ENCODE peak calls at places on chromosomes 7 and 10, in six cellular contexts. One of them, this sample, is unnamed.

GRCh38 chr10:133210398-133211140 is 19.4 kb upstream of the UTF1 start:
- DNase-seq in uterus: no peak
- DNase-seq in cardiac muscle cell: no peak
- DNase-seq in CD8-positive, alpha-beta memory T cell: no peak
- DNase-seq in K562: no peak
- DNase-seq in HCT116: no peak
- DNase-seq in this sample: no peak

GRCh38 chr10:34397324-34397723 is 417.8 kb downstream of the PARD3 start:
- DNase-seq in uterus: no peak
- DNase-seq in cardiac muscle cell: peak; percentile 80
- DNase-seq in CD8-positive, alpha-beta memory T cell: no peak
- DNase-seq in K562: no peak
- DNase-seq in HCT116: no peak
- DNase-seq in this sample: no peak

GRCh38 chr10:1563028-1563427 is 174.3 kb downstream of the ADARB2 start:
- DNase-seq in uterus: no peak
- DNase-seq in cardiac muscle cell: no peak
- DNase-seq in CD8-positive, alpha-beta memory T cell: no peak
- DNase-seq in K562: no peak
- DNase-seq in HCT116: no peak
- DNase-seq in this sample: no peak

GRCh38 chr10:62019013-62019684 is 117.7 kb downstream of the ARID5B start:
- DNase-seq in uterus: peak; percentile 45
- DNase-seq in cardiac muscle cell: peak; percentile 69
- DNase-seq in CD8-positive, alpha-beta memory T cell: no peak
- DNase-seq in K562: no peak
- DNase-seq in HCT116: no peak
- DNase-seq in this sample: no peak

GRCh38 chr7:147245274-147245673 is 1128.7 kb downstream of the CNTNAP2 start:
- DNase-seq in uterus: peak; percentile 14
- DNase-seq in cardiac muscle cell: peak; percentile 50
- DNase-seq in CD8-positive, alpha-beta memory T cell: no peak
- DNase-seq in K562: peak; percentile 51
- DNase-seq in HCT116: no peak
- DNase-seq in this sample: peak; percentile 43

GRCh38 chr10:28111712-28112111 is 112.8 kb upstream of the ODAD2 start:
- DNase-seq in uterus: no peak
- DNase-seq in cardiac muscle cell: no peak
- DNase-seq in CD8-positive, alpha-beta memory T cell: no peak
- DNase-seq in K562: no peak
- DNase-seq in HCT116: peak; percentile 74
- DNase-seq in this sample: no peak

GRCh38 chr10:78777466-78778256 is 291.1 kb upstream of the ZMIZ1 start:
- DNase-seq in uterus: peak; percentile 67
- DNase-seq in cardiac muscle cell: peak; percentile 37
- DNase-seq in CD8-positive, alpha-beta memory T cell: no peak
- DNase-seq in K562: no peak
- DNase-seq in HCT116: no peak
- DNase-seq in this sample: peak; percentile 47

GRCh38 chr10:24034571-24034970 is 174.4 kb upstream of the KIAA1217 start:
- DNase-seq in uterus: no peak
- DNase-seq in cardiac muscle cell: peak; percentile 3
- DNase-seq in CD8-positive, alpha-beta memory T cell: no peak
- DNase-seq in K562: no peak
- DNase-seq in HCT116: no peak
- DNase-seq in this sample: peak; percentile 51

GRCh38 chr10:129766611-129767550 is 197.2 kb downstream of the EBF3 start:
- DNase-seq in uterus: peak; percentile 7
- DNase-seq in cardiac muscle cell: no peak
- DNase-seq in CD8-positive, alpha-beta memory T cell: no peak
- DNase-seq in K562: no peak
- DNase-seq in HCT116: no peak
- DNase-seq in this sample: peak; percentile 48

GRCh38 chr7:55366461-55367138 is 1.5 kb downstream of the LANCL2 start:
- DNase-seq in uterus: no peak
- DNase-seq in cardiac muscle cell: peak; percentile 18
- DNase-seq in CD8-positive, alpha-beta memory T cell: no peak
- DNase-seq in K562: peak; percentile 24
- DNase-seq in HCT116: no peak
- DNase-seq in this sample: no peak

GRCh38 chr10:108544500-108545120 is 1378.7 kb downstream of the XPNPEP1 start:
- DNase-seq in uterus: peak; percentile 44
- DNase-seq in cardiac muscle cell: peak; percentile 70
- DNase-seq in CD8-positive, alpha-beta memory T cell: no peak
- DNase-seq in K562: no peak
- DNase-seq in HCT116: no peak
- DNase-seq in this sample: peak; percentile 76

GRCh38 chr7:155425011-155425340 is 33.0 kb upstream of the EN2 start:
- DNase-seq in uterus: no peak
- DNase-seq in cardiac muscle cell: no peak
- DNase-seq in CD8-positive, alpha-beta memory T cell: no peak
- DNase-seq in K562: no peak
- DNase-seq in HCT116: no peak
- DNase-seq in this sample: no peak

GRCh38 chr10:113600569-113600968 is 47.7 kb downstream of the HABP2 start:
- DNase-seq in uterus: no peak
- DNase-seq in cardiac muscle cell: no peak
- DNase-seq in CD8-positive, alpha-beta memory T cell: no peak
- DNase-seq in K562: no peak
- DNase-seq in HCT116: no peak
- DNase-seq in this sample: no peak

GRCh38 chr10:29297678-29298077 is 8.8 kb downstream of the LYZL1 start:
- DNase-seq in uterus: no peak
- DNase-seq in cardiac muscle cell: peak; percentile 31
- DNase-seq in CD8-positive, alpha-beta memory T cell: no peak
- DNase-seq in K562: no peak
- DNase-seq in HCT116: peak; percentile 6
- DNase-seq in this sample: no peak

GRCh38 chr7:1427064-1427657 is 32.1 kb downstream of the MICALL2 start:
- DNase-seq in uterus: no peak
- DNase-seq in cardiac muscle cell: no peak
- DNase-seq in CD8-positive, alpha-beta memory T cell: no peak
- DNase-seq in K562: no peak
- DNase-seq in HCT116: no peak
- DNase-seq in this sample: no peak

GRCh38 chr7:28389504-28390385 is 22.6 kb upstream of the CREB5 start:
- DNase-seq in uterus: no peak
- DNase-seq in cardiac muscle cell: peak; percentile 77
- DNase-seq in CD8-positive, alpha-beta memory T cell: peak; percentile 45
- DNase-seq in K562: peak; percentile 13
- DNase-seq in HCT116: peak; percentile 49
- DNase-seq in this sample: no peak

GRCh38 chr10:104170610-104171269 is 48.8 kb downstream of the SFR1 start:
- DNase-seq in uterus: no peak
- DNase-seq in cardiac muscle cell: no peak
- DNase-seq in CD8-positive, alpha-beta memory T cell: peak; percentile 71
- DNase-seq in K562: no peak
- DNase-seq in HCT116: no peak
- DNase-seq in this sample: no peak

GRCh38 chr7:33769930-33770329 is 135.4 kb upstream of the BMPER start:
- DNase-seq in uterus: no peak
- DNase-seq in cardiac muscle cell: no peak
- DNase-seq in CD8-positive, alpha-beta memory T cell: no peak
- DNase-seq in K562: no peak
- DNase-seq in HCT116: no peak
- DNase-seq in this sample: no peak

GRCh38 chr10:65720901-65721300 is 1204.9 kb upstream of the LRRTM3 start:
- DNase-seq in uterus: no peak
- DNase-seq in cardiac muscle cell: no peak
- DNase-seq in CD8-positive, alpha-beta memory T cell: no peak
- DNase-seq in K562: no peak
- DNase-seq in HCT116: no peak
- DNase-seq in this sample: no peak

GRCh38 chr7:135672560-135673359 is 10.4 kb downstream of the STMP1 start:
- DNase-seq in uterus: no peak
- DNase-seq in cardiac muscle cell: peak; percentile 85
- DNase-seq in CD8-positive, alpha-beta memory T cell: no peak
- DNase-seq in K562: peak; percentile 72
- DNase-seq in HCT116: peak; percentile 37
- DNase-seq in this sample: no peak

GRCh38 chr10:52571018-52571417 is 201.6 kb downstream of the MBL2 start:
- DNase-seq in uterus: no peak
- DNase-seq in cardiac muscle cell: no peak
- DNase-seq in CD8-positive, alpha-beta memory T cell: no peak
- DNase-seq in K562: no peak
- DNase-seq in HCT116: no peak
- DNase-seq in this sample: no peak

GRCh38 chr7:1365846-1366245 is 93.4 kb downstream of the MICALL2 start:
- DNase-seq in uterus: no peak
- DNase-seq in cardiac muscle cell: no peak
- DNase-seq in CD8-positive, alpha-beta memory T cell: no peak
- DNase-seq in K562: no peak
- DNase-seq in HCT116: no peak
- DNase-seq in this sample: no peak

GRCh38 chr7:42678315-42678714 is 233.6 kb downstream of the C7orf25 start:
- DNase-seq in uterus: no peak
- DNase-seq in cardiac muscle cell: peak; percentile 70
- DNase-seq in CD8-positive, alpha-beta memory T cell: no peak
- DNase-seq in K562: no peak
- DNase-seq in HCT116: no peak
- DNase-seq in this sample: no peak

GRCh38 chr10:114879541-114880158 is 58.1 kb downstream of the FHIP2A start:
- DNase-seq in uterus: no peak
- DNase-seq in cardiac muscle cell: peak; percentile 42
- DNase-seq in CD8-positive, alpha-beta memory T cell: peak; percentile 1
- DNase-seq in K562: peak; percentile 17
- DNase-seq in HCT116: peak; percentile 43
- DNase-seq in this sample: peak; percentile 28

GRCh38 chr7:30411173-30411572 is 67.4 kb downstream of the NOD1 start:
- DNase-seq in uterus: no peak
- DNase-seq in cardiac muscle cell: no peak
- DNase-seq in CD8-positive, alpha-beta memory T cell: no peak
- DNase-seq in K562: no peak
- DNase-seq in HCT116: no peak
- DNase-seq in this sample: no peak

GRCh38 chr7:30403477-30403876 is 75.1 kb downstream of the NOD1 start:
- DNase-seq in uterus: no peak
- DNase-seq in cardiac muscle cell: no peak
- DNase-seq in CD8-positive, alpha-beta memory T cell: no peak
- DNase-seq in K562: peak; percentile 27
- DNase-seq in HCT116: no peak
- DNase-seq in this sample: no peak

GRCh38 chr7:30411897-30412296 is 66.7 kb downstream of the NOD1 start:
- DNase-seq in uterus: no peak
- DNase-seq in cardiac muscle cell: no peak
- DNase-seq in CD8-positive, alpha-beta memory T cell: no peak
- DNase-seq in K562: no peak
- DNase-seq in HCT116: no peak
- DNase-seq in this sample: no peak

GRCh38 chr7:30406664-30407425 is 71.7 kb downstream of the NOD1 start:
- DNase-seq in uterus: no peak
- DNase-seq in cardiac muscle cell: no peak
- DNase-seq in CD8-positive, alpha-beta memory T cell: no peak
- DNase-seq in K562: no peak
- DNase-seq in HCT116: no peak
- DNase-seq in this sample: no peak
- H3K4me1 ChIP-seq in uterus: no peaks in the 10 kb centered on the region
- H3K4me1 ChIP-seq in cardiac muscle cell: no peaks in the 10 kb centered on the region
- H3K4me1 ChIP-seq in CD8-positive, alpha-beta memory T cell: no peaks in the 10 kb centered on the region
- H3K4me1 ChIP-seq in K562: peaks cover 3% of the 10 kb centered on the region
- H3K4me1 ChIP-seq in HCT116: peaks cover 5% of the 10 kb centered on the region
- H3K4me1 ChIP-seq in this sample: no peaks in the 10 kb centered on the region

GRCh38 chr7:15557686-15558085 is 4.1 kb downstream of the AGMO start:
- DNase-seq in uterus: no peak
- DNase-seq in cardiac muscle cell: no peak
- DNase-seq in CD8-positive, alpha-beta memory T cell: no peak
- DNase-seq in K562: no peak
- DNase-seq in HCT116: no peak
- DNase-seq in this sample: no peak

GRCh38 chr7:15560968-15561367 is 847 bp downstream of the AGMO start:
- DNase-seq in uterus: no peak
- DNase-seq in cardiac muscle cell: no peak
- DNase-seq in CD8-positive, alpha-beta memory T cell: no peak
- DNase-seq in K562: no peak
- DNase-seq in HCT116: no peak
- DNase-seq in this sample: no peak

GRCh38 chr7:15566476-15566875 is 4.7 kb upstream of the AGMO start:
- DNase-seq in uterus: no peak
- DNase-seq in cardiac muscle cell: no peak
- DNase-seq in CD8-positive, alpha-beta memory T cell: no peak
- DNase-seq in K562: no peak
- DNase-seq in HCT116: no peak
- DNase-seq in this sample: no peak

GRCh38 chr7:15558747-15559146 is 3.1 kb downstream of the AGMO start:
- DNase-seq in uterus: no peak
- DNase-seq in cardiac muscle cell: no peak
- DNase-seq in CD8-positive, alpha-beta memory T cell: no peak
- DNase-seq in K562: no peak
- DNase-seq in HCT116: no peak
- DNase-seq in this sample: no peak

DNA sequence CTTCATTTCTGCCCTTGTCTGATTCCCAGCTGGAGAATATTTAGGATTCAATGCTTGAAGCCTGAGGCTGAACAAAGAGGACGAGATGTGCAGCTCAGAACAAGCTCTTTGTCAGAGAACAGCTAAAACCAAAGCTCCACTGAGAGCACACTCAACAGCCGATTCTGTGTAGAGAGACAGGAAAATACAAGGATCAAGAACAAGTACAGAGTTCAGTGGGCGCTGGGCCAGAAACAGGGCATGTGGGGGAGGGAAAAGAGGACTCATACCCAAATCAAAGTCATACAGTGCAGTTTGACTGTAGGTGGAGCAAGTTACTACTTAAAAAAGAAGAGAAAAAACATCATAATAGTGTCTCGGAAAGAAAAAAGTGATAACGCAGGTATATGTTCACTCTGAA is at the start of gene AGMO:
- DNase-seq in uterus: peak; percentile 32
- DNase-seq in cardiac muscle cell: peak; percentile 24
- DNase-seq in CD8-positive, alpha-beta memory T cell: no peak
- DNase-seq in K562: no peak
- DNase-seq in HCT116: no peak
- DNase-seq in this sample: peak; percentile 59
- H3K27ac ChIP-seq in uterus: peak within 1 kb of the TSS; percentile 7
- H3K27ac ChIP-seq in cardiac muscle cell: no peak within 1 kb of the TSS
- H3K27ac ChIP-seq in CD8-positive, alpha-beta memory T cell: no peak within 1 kb of the TSS
- H3K27ac ChIP-seq in K562: no peak within 1 kb of the TSS
- H3K27ac ChIP-seq in HCT116: no peak within 1 kb of the TSS
- H3K27ac ChIP-seq in this sample: no peak within 1 kb of the TSS

DNA sequence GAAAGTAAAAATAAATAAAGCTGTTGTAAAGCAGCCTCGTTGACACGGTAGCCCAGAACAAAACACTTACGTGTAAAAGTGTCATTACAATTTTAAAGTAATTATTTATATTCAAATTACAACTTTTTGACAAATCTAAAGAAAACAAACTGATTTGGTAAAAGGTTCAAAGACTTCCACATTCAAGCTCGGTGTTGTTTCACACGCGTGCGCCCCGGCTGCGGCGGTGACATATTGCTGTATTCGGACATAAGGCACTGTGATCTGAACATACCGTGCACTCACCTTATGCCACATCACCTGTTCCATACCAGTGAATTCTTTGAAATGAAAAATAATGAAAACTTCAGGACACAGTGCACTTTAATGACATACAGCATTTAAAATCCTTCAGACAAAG is 36.9 kb upstream of the RHEB start:
- DNase-seq in uterus: no peak
- DNase-seq in cardiac muscle cell: no peak
- DNase-seq in CD8-positive, alpha-beta memory T cell: no peak
- DNase-seq in K562: no peak
- DNase-seq in HCT116: no peak
- DNase-seq in this sample: no peak
- H3K4me1 ChIP-seq in uterus: no peaks in the 10 kb centered on the region
- H3K4me1 ChIP-seq in cardiac muscle cell: no peaks in the 10 kb centered on the region
- H3K4me1 ChIP-seq in CD8-positive, alpha-beta memory T cell: no peaks in the 10 kb centered on the region
- H3K4me1 ChIP-seq in K562: peaks cover 4% of the 10 kb centered on the region
- H3K4me1 ChIP-seq in HCT116: peaks cover 8% of the 10 kb centered on the region
- H3K4me1 ChIP-seq in this sample: peaks cover 17% of the 10 kb centered on the region

GRCh38 chr7:116674508-116675173 is 2.6 kb downstream of the MET start:
- DNase-seq in uterus: no peak
- DNase-seq in cardiac muscle cell: no peak
- DNase-seq in CD8-positive, alpha-beta memory T cell: no peak
- DNase-seq in K562: no peak
- DNase-seq in HCT116: no peak
- DNase-seq in this sample: no peak
- H3K27ac ChIP-seq in uterus: no peak overlapping the region
- H3K27ac ChIP-seq in cardiac muscle cell: no peak overlapping the region
- H3K27ac ChIP-seq in CD8-positive, alpha-beta memory T cell: no peak overlapping the region
- H3K27ac ChIP-seq in K562: no peak overlapping the region
- H3K27ac ChIP-seq in HCT116: peak overlapping the region; percentile 90
- H3K27ac ChIP-seq in this sample: no peak overlapping the region

This sample was measured in pancreas.